ENCODE peak calls at places on chromosomes 3 and 15, in nine cellular contexts. R, V, C, Q, N, B, K, P and J are unnamed samples.

GRCh38 chr3:49878686-49879085 is 9.0 kb upstream of the CAMKV start:
- DNase-seq in R (no peak), V (no peak), C (no peak), Q (no peak), N (no peak), B (no peak), K (no peak), P (no peak), J (no peak)

GRCh38 chr15:62087671-62088360 is 21.0 kb downstream of the C2CD4A start:
- DNase-seq in R (peak; percentile 49), V (no peak), C (peak; percentile 25), Q (no peak), N (peak; percentile 69), B (no peak), K (peak; percentile 59), P (no peak), J (no peak)

GRCh38 chr15:78004919-78005634 is 72.4 kb downstream of the TBC1D2B start:
- DNase-seq in R (peak; percentile 3), V (no peak), C (peak; percentile 84), Q (no peak), N (peak; percentile 92), B (no peak), K (peak; percentile 80), P (no peak), J (no peak)

GRCh38 chr15:28125673-28126651 is 26.8 kb upstream of the OCA2 start:
- DNase-seq in R (peak; percentile 74), V (peak; percentile 65), C (peak; percentile 81), Q (peak; percentile 33), N (peak; percentile 66), B (peak; percentile 78), K (peak; percentile 61), P (peak; percentile 81), J (peak; percentile 54)

GRCh38 chr3:33467786-33468185 is 27.6 kb upstream of the UBP1 start:
- DNase-seq in R (no peak), V (no peak), C (no peak), Q (no peak), N (no peak), B (no peak), K (no peak), P (peak; percentile 9), J (no peak)

GRCh38 chr15:32787949-32788348 is 70.1 kb downstream of the GREM1 start:
- DNase-seq in R (no peak), V (no peak), C (no peak), Q (no peak), N (no peak), B (no peak), K (no peak), P (no peak), J (no peak)

GRCh38 chr3:141354517-141354916 is 13.8 kb upstream of the ZBTB38 start:
- DNase-seq in R (no peak), V (no peak), C (no peak), Q (no peak), N (no peak), B (no peak), K (no peak), P (no peak), J (no peak)

GRCh38 chr3:42179110-42179725 is 86.8 kb downstream of the CCK start:
- DNase-seq in R (peak; percentile 97), V (no peak), C (peak; percentile 83), Q (peak; percentile 85), N (peak; percentile 95), B (peak; percentile 41), K (no peak), P (peak; percentile 70), J (no peak)

GRCh38 chr3:102536479-102536878 is 101.7 kb downstream of the ZPLD1 start:
- DNase-seq in R (peak; percentile 84), V (peak; percentile 58), C (peak; percentile 45), Q (peak; percentile 26), N (peak; percentile 58), B (peak; percentile 46), K (peak; percentile 39), P (peak; percentile 64), J (peak; percentile 68)

GRCh38 chr3:126345641-126346460 is 11.4 kb downstream of the KLF15 start:
- DNase-seq in R (no peak), V (no peak), C (no peak), Q (no peak), N (no peak), B (no peak), K (no peak), P (no peak), J (peak; percentile 2)

GRCh38 chr15:51121118-51121517 is 26.4 kb upstream of the TNFAIP8L3 start:
- DNase-seq in R (peak; percentile 91), V (no peak), C (peak; percentile 36), Q (peak; percentile 82), N (peak; percentile 98), B (peak; percentile 15), K (no peak), P (no peak), J (no peak)

GRCh38 chr15:57485869-57486268 is 105.8 kb upstream of the MYZAP start:
- DNase-seq in R (peak; percentile 90), V (no peak), C (peak; percentile 81), Q (peak; percentile 79), N (peak; percentile 93), B (no peak), K (no peak), P (peak; percentile 49), J (no peak)

GRCh38 chr3:129560269-129560787 is 17.4 kb downstream of the H1-8 start:
- DNase-seq in R (no peak), V (no peak), C (peak; percentile 71), Q (no peak), N (peak; percentile 68), B (no peak), K (peak; percentile 73), P (no peak), J (no peak)

GRCh38 chr15:56772868-56773639 is 39.7 kb upstream of the ZNF280D start:
- DNase-seq in R (no peak), V (no peak), C (peak; percentile 28), Q (no peak), N (peak; percentile 53), B (no peak), K (no peak), P (peak; percentile 61), J (no peak)

DNA sequence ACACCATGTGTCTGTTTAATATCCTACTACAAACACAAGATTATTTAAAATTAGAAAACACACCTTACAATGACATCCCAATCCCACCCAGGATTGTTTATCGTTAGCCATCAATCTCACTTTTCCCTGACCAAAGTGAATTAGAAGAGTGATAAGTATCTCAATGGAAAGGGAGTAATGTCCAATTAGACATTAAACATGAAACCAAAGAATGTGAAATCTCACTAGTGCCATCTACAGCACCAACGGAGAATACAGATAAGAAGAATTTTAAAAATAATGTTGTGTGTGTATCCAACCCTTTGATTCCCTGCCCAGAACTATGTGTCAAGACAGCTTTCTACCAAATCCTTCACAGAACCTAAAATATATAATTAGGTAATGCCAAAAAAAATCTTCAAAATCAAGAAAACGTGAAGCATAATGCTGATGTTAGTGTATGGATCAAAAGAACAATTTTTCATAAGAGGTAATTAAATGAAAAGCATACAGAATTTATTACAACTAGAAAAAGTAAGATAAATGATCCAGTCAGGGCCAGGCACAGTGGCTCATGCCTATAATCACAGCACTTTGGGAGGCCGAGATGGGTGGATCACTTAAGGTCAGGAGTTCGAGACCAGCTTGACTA is 64.2 kb downstream of the SCAPER start:
- DNase-seq in R (peak; percentile 53), V (peak; percentile 34), C (peak; percentile 37), Q (peak; percentile 8), N (peak; percentile 75), B (peak; percentile 22), K (peak; percentile 42), P (peak; percentile 33), J (peak; percentile 34)
- TF ChIP-seq EZH2phosphoT487 in R (no peak), V (no peak), C (no peak), Q (no peak), N (no peak), B (no peak), K (no peak), P (no peak), J (no peak)

DNA sequence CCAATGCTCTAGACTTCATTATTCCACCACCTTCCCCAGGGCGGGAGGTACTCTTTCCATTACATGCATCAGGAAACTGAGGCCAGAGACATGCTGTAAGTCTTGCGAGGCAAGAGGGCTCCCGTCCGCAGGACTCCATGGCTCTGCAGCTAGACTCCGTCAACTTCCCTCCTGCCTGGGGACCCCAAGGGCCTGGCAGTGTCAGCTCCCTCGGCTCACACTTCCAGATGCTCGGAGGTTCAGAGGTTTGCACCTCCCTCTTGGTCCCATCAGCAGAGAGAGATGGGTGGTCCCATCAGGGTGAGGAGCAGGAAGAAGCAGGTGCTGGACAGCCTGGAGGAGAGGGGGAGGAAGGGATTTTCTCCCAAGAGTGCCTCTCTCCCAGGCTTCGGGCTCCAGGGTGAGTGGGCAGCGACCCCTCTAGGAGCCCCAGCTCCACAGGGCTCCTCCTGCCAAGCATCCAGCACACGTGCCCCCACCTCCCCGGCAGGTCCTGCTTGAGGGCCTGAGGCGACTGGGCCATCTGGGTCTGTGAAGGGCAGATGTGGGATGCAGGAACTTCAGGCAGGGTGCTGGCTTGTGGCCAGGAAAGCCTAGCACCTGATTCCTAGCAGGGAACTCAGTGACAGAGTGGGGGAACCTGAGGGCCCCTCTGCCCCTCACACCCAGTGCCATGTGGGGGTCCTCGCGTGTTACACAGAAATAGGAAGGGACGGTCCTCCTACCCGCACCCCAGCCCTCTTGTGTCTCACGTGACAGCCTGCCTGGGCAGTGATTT is 9.3 kb downstream of the PAK6 start:
- DNase-seq in R (no peak), V (no peak), C (no peak), Q (no peak), N (no peak), B (no peak), K (peak; percentile 84), P (no peak), J (no peak)
- TF ChIP-seq EZH2phosphoT487 in R (no peak), V (no peak), C (no peak), Q (no peak), N (no peak), B (no peak), K (no peak), P (no peak), J (no peak)

GRCh38 chr3:39166134-39166710 is 12.8 kb upstream of the CSRNP1 start:
- DNase-seq in R (peak; percentile 82), V (no peak), C (peak; percentile 80), Q (no peak), N (peak; percentile 94), B (no peak), K (no peak), P (no peak), J (no peak)
- TF ChIP-seq EZH2phosphoT487 in R (no peak), V (no peak), C (no peak), Q (no peak), N (no peak), B (no peak), K (no peak), P (no peak), J (no peak)

DNA sequence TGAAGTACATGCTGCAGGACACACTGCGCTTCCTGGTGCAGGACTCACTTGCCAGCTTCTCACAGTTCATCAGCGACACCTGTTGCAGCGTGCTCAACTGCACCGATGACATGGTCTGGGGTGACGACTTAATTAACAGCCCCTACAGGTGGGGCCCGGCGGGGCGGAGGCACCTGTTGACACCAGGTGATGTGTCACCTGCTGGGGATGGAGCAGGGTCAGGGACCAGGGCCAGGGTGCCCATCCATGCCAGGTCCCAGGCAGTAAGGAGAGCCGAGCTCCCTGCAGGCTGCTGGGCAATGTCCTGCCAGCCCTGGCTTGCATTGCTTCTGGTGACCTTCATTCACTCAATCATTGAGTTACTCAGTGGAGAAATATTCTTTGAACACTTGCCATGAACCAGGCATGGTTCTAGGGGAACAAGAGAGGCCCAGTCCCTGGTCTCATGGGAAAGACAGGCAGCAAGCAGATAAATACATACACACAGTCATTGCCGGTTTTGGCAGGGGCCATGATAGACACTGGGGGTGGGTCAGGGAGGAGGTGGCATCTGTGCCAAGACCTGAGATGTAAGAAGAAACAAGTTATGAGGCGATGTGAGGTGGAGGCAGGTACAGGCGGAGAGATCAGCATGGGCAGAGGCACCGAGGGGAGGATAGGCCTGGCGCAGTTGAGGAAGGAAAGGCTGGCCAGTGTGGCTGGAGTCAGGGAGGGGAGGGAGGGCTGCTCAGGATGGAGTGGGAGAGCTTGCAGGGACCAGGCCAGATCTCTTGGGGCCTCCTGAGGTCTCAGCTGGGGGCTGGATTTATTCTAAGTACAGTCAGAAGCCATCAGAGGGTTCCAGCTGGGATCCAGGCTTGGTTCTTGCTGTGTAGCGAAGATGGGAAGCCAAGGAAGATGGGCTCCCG is 30.8 kb downstream of the DNAH1 start:
- DNase-seq in R (peak; percentile 24), V (no peak), C (no peak), Q (no peak), N (peak; percentile 75), B (no peak), K (no peak), P (no peak), J (no peak)
- TF ChIP-seq EZH2phosphoT487 in R (no peak), V (no peak), C (no peak), Q (no peak), N (no peak), B (no peak), K (no peak), P (no peak), J (no peak)